ENCODE peak calls at places on chromosomes 11 and 22, in nine cellular contexts. F, C, Y, V, W, P, N, L and H are unnamed samples.

GRCh38 chr22:50015451-50016307 is 3.1 kb upstream of the IL17REL start:
- DNase-seq in F (peak), C (no peak), Y (no peak), V (no peak), W (no peak), P (no peak), N (no peak), L (no peak), H (no peak)

GRCh38 chr11:1112351-1113191 is 37.9 kb downstream of the MUC2 start:
- DNase-seq in F (no peak), C (no peak), Y (peak), V (no peak), W (no peak), P (no peak), N (no peak), L (no peak), H (no peak)

GRCh38 chr11:83472831-83473230 is 186.7 kb upstream of the CCDC90B start:
- DNase-seq in F (no peak), C (no peak), Y (no peak), V (no peak), W (no peak), P (no peak), N (no peak), L (no peak), H (no peak)

GRCh38 chr22:44085743-44086741 is 61.9 kb downstream of the PARVB start:
- DNase-seq in F (peak), C (peak), Y (peak), V (no peak), W (no peak), P (peak), N (no peak), L (peak), H (no peak)

GRCh38 chr11:70501026-70501901 is 102.9 kb downstream of the CTTN start:
- DNase-seq in F (peak), C (no peak), Y (no peak), V (no peak), W (no peak), P (no peak), N (no peak), L (no peak), H (no peak)

GRCh38 chr11:18789942-18790341 is 1.7 kb downstream of the PTPN5 start:
- DNase-seq in F (no peak), C (no peak), Y (no peak), V (no peak), W (no peak), P (no peak), N (no peak), L (no peak), H (no peak)

GRCh38 chr11:68406318-68407313 is 53.9 kb upstream of the PPP6R3 start:
- DNase-seq in F (no peak), C (no peak), Y (no peak), V (no peak), W (no peak), P (peak), N (no peak), L (no peak), H (no peak)

GRCh38 chr11:83813296-83813695 is 527.1 kb upstream of the CCDC90B start:
- DNase-seq in F (no peak), C (no peak), Y (no peak), V (no peak), W (no peak), P (no peak), N (no peak), L (no peak), H (no peak)

GRCh38 chr11:96328395-96329010 is 14.5 kb downstream of the MAML2 start:
- DNase-seq in F (no peak), C (no peak), Y (no peak), V (no peak), W (no peak), P (no peak), N (no peak), L (no peak), H (no peak)

GRCh38 chr11:125433454-125434121 is 62.5 kb downstream of the FEZ1 start:
- DNase-seq in F (peak), C (no peak), Y (peak), V (peak), W (no peak), P (no peak), N (peak), L (peak), H (no peak)

GRCh38 chr11:118911113-118911879 is 14.4 kb downstream of the BCL9L start:
- DNase-seq in F (no peak), C (no peak), Y (peak), V (no peak), W (no peak), P (peak), N (no peak), L (no peak), H (peak)

GRCh38 chr11:130145975-130146776 is 13.4 kb upstream of the ST14 start:
- DNase-seq in F (no peak), C (no peak), Y (peak), V (peak), W (no peak), P (peak), N (no peak), L (peak), H (no peak)

GRCh38 chr22:43002198-43002577 is 12.8 kb downstream of the PACSIN2 start:
- DNase-seq in F (no peak), C (no peak), Y (no peak), V (no peak), W (no peak), P (no peak), N (no peak), L (no peak), H (no peak)

GRCh38 chr11:76102772-76103171 is 103.5 kb downstream of the WNT11 start:
- DNase-seq in F (no peak), C (peak), Y (peak), V (no peak), W (no peak), P (peak), N (no peak), L (no peak), H (no peak)

GRCh38 chr11:112961146-112961668 is at the start of gene NCAM1:
- DNase-seq in F (peak), C (peak), Y (peak), V (peak), W (no peak), P (peak), N (peak), L (peak), H (no peak)

GRCh38 chr11:13449522-13449921 is 13.5 kb downstream of the BTBD10 start:
- DNase-seq in F (no peak), C (no peak), Y (no peak), V (no peak), W (no peak), P (no peak), N (no peak), L (no peak), H (no peak)

GRCh38 chr11:32440372-32440888 is 5.1 kb upstream of the WT1 start:
- DNase-seq in F (no peak), C (no peak), Y (no peak), V (no peak), W (no peak), P (no peak), N (no peak), L (no peak), H (no peak)

DNA sequence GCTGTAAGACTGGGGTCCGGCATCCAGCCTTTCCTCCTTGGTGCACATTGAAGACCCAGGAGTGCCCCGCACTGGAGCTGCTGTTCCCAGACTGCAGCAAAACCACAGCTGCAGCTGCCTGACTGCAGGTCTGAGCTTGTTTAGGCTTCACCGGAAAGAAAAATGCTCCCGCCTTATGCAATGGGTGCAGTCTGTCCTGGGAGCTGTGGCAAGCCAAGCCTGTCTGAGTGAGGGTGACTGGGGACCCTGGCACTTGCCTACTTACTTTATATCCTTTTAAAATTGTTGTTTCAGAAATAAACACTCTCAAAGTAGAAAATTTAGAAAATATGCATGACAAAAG is 23.3 kb upstream of the CD44 start:
- DNase-seq in F (no peak), C (no peak), Y (no peak), V (no peak), W (no peak), P (no peak), N (no peak), L (no peak), H (no peak)
- H3K27ac ChIP-seq in F (no peak), C (no peak), Y (no peak), V (no peak), W (no peak), P (no peak), N (no peak), L (peak), H (no peak)

DNA sequence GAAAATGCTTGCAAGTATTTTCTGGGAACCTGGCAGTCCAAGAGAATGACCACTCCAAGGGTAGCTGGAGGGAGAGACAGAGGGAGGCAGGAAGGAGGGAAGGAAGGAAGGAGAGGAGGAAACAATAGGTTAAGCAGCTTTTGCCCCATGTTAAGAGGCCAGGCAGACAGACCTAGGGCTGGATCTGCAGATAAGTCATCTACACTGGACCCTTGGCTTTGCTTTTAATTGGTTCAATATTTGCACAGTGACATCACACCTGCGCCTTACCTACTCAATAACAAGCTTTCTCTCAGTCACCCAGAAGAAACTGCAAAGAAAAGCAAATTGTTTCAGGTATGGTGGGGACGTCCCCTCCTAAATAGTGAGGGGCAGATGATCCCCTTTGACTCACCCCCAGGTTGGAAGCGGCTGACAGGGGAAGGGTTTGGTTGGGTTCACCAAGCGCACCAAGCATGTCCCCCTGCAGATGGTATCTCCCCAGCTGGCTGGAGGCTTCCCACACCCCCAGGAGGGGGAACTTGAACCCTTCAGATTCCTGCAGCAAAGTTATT is 24.3 kb downstream of the MYH9 start:
- DNase-seq in F (no peak), C (no peak), Y (no peak), V (no peak), W (no peak), P (no peak), N (no peak), L (no peak), H (no peak)
- H3K27ac ChIP-seq in F (no peak), C (peak), Y (no peak), V (no peak), W (peak), P (peak), N (no peak), L (peak), H (peak)

GRCh38 chr11:6418199-6418957 is 516 bp downstream of the APBB1 start:
- DNase-seq in F (no peak), C (peak), Y (peak), V (no peak), W (no peak), P (peak), N (peak), L (no peak), H (no peak)

GRCh38 chr11:6414874-6415328 is 4.0 kb downstream of the APBB1 start:
- DNase-seq in F (no peak), C (no peak), Y (no peak), V (no peak), W (no peak), P (no peak), N (no peak), L (no peak), H (no peak)

GRCh38 chr11:6413791-6414231 is 5.1 kb downstream of the APBB1 start:
- DNase-seq in F (no peak), C (no peak), Y (no peak), V (peak), W (no peak), P (no peak), N (no peak), L (no peak), H (peak)

GRCh38 chr11:6420677-6421076 is 1.8 kb upstream of the APBB1 start:
- DNase-seq in F (no peak), C (no peak), Y (no peak), V (no peak), W (no peak), P (no peak), N (no peak), L (no peak), H (no peak)

GRCh38 chr11:6418958-6419611 is at the start of gene APBB1:
- DNase-seq in F (peak), C (peak), Y (peak), V (peak), W (no peak), P (peak), N (peak), L (peak), H (peak)
- H3K27ac ChIP-seq in F (peak), C (peak), Y (peak), V (peak), W (no peak), P (peak), N (no peak), L (peak), H (peak)

DNA sequence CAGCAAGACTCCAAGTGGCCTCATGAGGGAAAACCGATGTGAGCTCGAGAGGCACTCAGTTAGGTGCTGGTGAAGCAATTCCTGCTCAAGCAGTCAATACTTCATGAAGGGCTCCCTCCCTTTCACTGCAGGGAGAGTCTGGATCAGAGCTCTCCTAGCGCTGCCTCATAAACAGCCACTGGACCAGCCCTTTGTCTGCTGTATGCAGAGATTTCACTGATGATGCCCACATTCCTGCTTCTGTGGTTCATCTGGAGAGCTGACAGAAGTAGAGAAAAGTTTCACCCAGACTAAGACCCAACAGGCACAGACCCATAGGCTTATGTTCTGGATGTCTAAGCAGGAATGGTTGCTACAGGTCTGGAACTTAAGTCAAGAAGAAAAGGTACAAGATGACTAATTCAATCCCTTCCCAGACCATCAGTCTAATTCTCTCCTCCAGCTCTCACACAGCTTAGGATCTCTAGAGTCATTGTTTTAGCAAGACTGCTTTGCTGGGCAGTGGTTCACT is 4.0 kb downstream of the UCP2 start:
- DNase-seq in F (no peak), C (no peak), Y (no peak), V (no peak), W (no peak), P (no peak), N (no peak), L (no peak), H (no peak)
- H3K27ac ChIP-seq in F (no peak), C (no peak), Y (no peak), V (peak), W (no peak), P (no peak), N (no peak), L (no peak), H (peak)

GRCh38 chr11:121053244-121053643 is 29.3 kb downstream of the TBCEL start:
- DNase-seq in F (no peak), C (no peak), Y (no peak), V (no peak), W (no peak), P (no peak), N (no peak), L (no peak), H (no peak)

GRCh38 chr11:121047926-121048325 is 24.0 kb downstream of the TBCEL start:
- DNase-seq in F (no peak), C (no peak), Y (no peak), V (no peak), W (no peak), P (no peak), N (no peak), L (no peak), H (no peak)

GRCh38 chr11:121054266-121054665 is 30.4 kb downstream of the TBCEL start:
- DNase-seq in F (no peak), C (no peak), Y (no peak), V (no peak), W (no peak), P (no peak), N (no peak), L (no peak), H (no peak)

GRCh38 chr11:121048464-121049233 is 24.7 kb downstream of the TBCEL start:
- DNase-seq in F (no peak), C (no peak), Y (no peak), V (no peak), W (no peak), P (no peak), N (no peak), L (no peak), H (no peak)
- H3K27ac ChIP-seq in F (no peak), C (no peak), Y (no peak), V (no peak), W (no peak), P (no peak), N (no peak), L (no peak), H (no peak)